ENCODE peak calls at places on chromosomes 2 and 18, in seven cellular contexts. R, Z, C, A, P, K and H are unnamed samples.

GRCh38 chr2:149661844-149662243 is 74.3 kb upstream of the MMADHC start:
- DNase-seq in R (no peak), Z (no peak), C (no peak), A (no peak), P (no peak), K (no peak), H (no peak)

GRCh38 chr18:73756256-73757091 is 391.2 kb downstream of the FBXO15 start:
- DNase-seq in R (no peak), Z (no peak), C (no peak), A (no peak), P (no peak), K (no peak), H (no peak)

GRCh38 chr2:85213893-85214512 is 80.8 kb downstream of the TCF7L1 start:
- DNase-seq in R (no peak), Z (no peak), C (no peak), A (no peak), P (no peak), K (no peak), H (no peak)

GRCh38 chr18:46624127-46624526 is 32.9 kb downstream of the LOXHD1 start:
- DNase-seq in R (no peak), Z (no peak), C (no peak), A (no peak), P (no peak), K (no peak), H (no peak)

GRCh38 chr2:237214281-237214680 is 128.6 kb downstream of the COPS8 start:
- DNase-seq in R (no peak), Z (no peak), C (no peak), A (no peak), P (no peak), K (no peak), H (no peak)

GRCh38 chr2:187890690-187891089 is 336.5 kb upstream of the TFPI start:
- DNase-seq in R (no peak), Z (no peak), C (no peak), A (no peak), P (no peak), K (no peak), H (no peak)

GRCh38 chr2:109364212-109364611 is 235.2 kb downstream of the SH3RF3 start:
- DNase-seq in R (no peak), Z (no peak), C (no peak), A (no peak), P (no peak), K (no peak), H (no peak)

GRCh38 chr2:208265371-208265806 is 666 bp upstream of the PIKFYVE start:
- DNase-seq in R (peak; percentile 68), Z (no peak), C (no peak), A (peak; percentile 81), P (peak; percentile 52), K (no peak), H (no peak)

GRCh38 chr2:6452702-6453481 is 412.8 kb downstream of the CMPK2 start:
- DNase-seq in R (no peak), Z (no peak), C (no peak), A (no peak), P (no peak), K (no peak), H (no peak)

GRCh38 chr2:48479923-48480322 is 50.0 kb upstream of the STON1 start:
- DNase-seq in R (no peak), Z (no peak), C (no peak), A (no peak), P (no peak), K (no peak), H (no peak)

GRCh38 chr2:55965966-55966365 is 42.4 kb upstream of the EFEMP1 start:
- DNase-seq in R (no peak), Z (no peak), C (no peak), A (no peak), P (no peak), K (no peak), H (no peak)

GRCh38 chr2:6359964-6360363 is 505.7 kb downstream of the CMPK2 start:
- DNase-seq in R (no peak), Z (no peak), C (no peak), A (no peak), P (no peak), K (no peak), H (no peak)

GRCh38 chr18:24380163-24380747 is 17.4 kb downstream of the OSBPL1A start:
- DNase-seq in R (no peak), Z (no peak), C (no peak), A (no peak), P (no peak), K (no peak), H (no peak)

GRCh38 chr2:101540518-101540917 is 65.6 kb upstream of the RFX8 start:
- DNase-seq in R (no peak), Z (no peak), C (no peak), A (no peak), P (no peak), K (no peak), H (no peak)

GRCh38 chr2:101076581-101076980 is 74.5 kb downstream of the RPL31 start:
- DNase-seq in R (no peak), Z (no peak), C (no peak), A (no peak), P (no peak), K (no peak), H (no peak)

GRCh38 chr2:103151046-103151445 is 389.2 kb downstream of the TMEM182 start:
- DNase-seq in R (no peak), Z (no peak), C (no peak), A (no peak), P (no peak), K (no peak), H (no peak)

GRCh38 chr2:111667542-111668273 is 216.3 kb downstream of the ANAPC1 start:
- DNase-seq in R (peak; percentile 32), Z (no peak), C (peak; percentile 62), A (no peak), P (peak; percentile 57), K (no peak), H (peak; percentile 29)

GRCh38 chr2:165176780-165177179 is 27.1 kb downstream of the SCN3A start:
- DNase-seq in R (no peak), Z (no peak), C (no peak), A (no peak), P (no peak), K (no peak), H (no peak)

GRCh38 chr2:137096693-137097092 is 331.3 kb downstream of the THSD7B start:
- DNase-seq in R (no peak), Z (no peak), C (no peak), A (no peak), P (no peak), K (no peak), H (no peak)